ENCODE peak calls at places on chromosomes 16 and 17, in five cellular contexts. One of them, this sample, is unnamed.

GRCh38 chr16:69097425-69097824 is 8.0 kb upstream of the HAS3 start:
- DNase-seq in GM10248: no peak
- DNase-seq in HCT116: no peak
- DNase-seq in mesothelial cell of epicardium: no peak
- DNase-seq in cardiac muscle cell: no peak
- DNase-seq in this sample: no peak

GRCh38 chr17:47622179-47622549 is 27.6 kb upstream of the KPNB1 start:
- DNase-seq in GM10248: no peak
- DNase-seq in HCT116: no peak
- DNase-seq in mesothelial cell of epicardium: no peak
- DNase-seq in cardiac muscle cell: no peak
- DNase-seq in this sample: no peak

GRCh38 chr16:73390936-73391335 is 343.0 kb upstream of the ZFHX3 start:
- DNase-seq in GM10248: no peak
- DNase-seq in HCT116: no peak
- DNase-seq in mesothelial cell of epicardium: no peak
- DNase-seq in cardiac muscle cell: no peak
- DNase-seq in this sample: no peak

GRCh38 chr16:70638814-70639792 is 7.3 kb upstream of the IL34 start:
- DNase-seq in GM10248: no peak
- DNase-seq in HCT116: no peak
- DNase-seq in mesothelial cell of epicardium: no peak
- DNase-seq in cardiac muscle cell: no peak
- DNase-seq in this sample: no peak

GRCh38 chr17:20993863-20994778 is 48.7 kb downstream of the USP22 start:
- DNase-seq in GM10248: no peak
- DNase-seq in HCT116: no peak
- DNase-seq in mesothelial cell of epicardium: no peak
- DNase-seq in cardiac muscle cell: no peak
- DNase-seq in this sample: no peak

GRCh38 chr17:58391302-58391984 is 25.9 kb downstream of the RNF43 start:
- DNase-seq in GM10248: no peak
- DNase-seq in HCT116: peak
- DNase-seq in mesothelial cell of epicardium: peak
- DNase-seq in cardiac muscle cell: peak
- DNase-seq in this sample: no peak

GRCh38 chr17:41667280-41668008 is 21.2 kb upstream of the EIF1 start:
- DNase-seq in GM10248: peak
- DNase-seq in HCT116: no peak
- DNase-seq in mesothelial cell of epicardium: no peak
- DNase-seq in cardiac muscle cell: no peak
- DNase-seq in this sample: no peak

GRCh38 chr16:30136971-30137601 is 14.1 kb upstream of the MAPK3 start:
- DNase-seq in GM10248: no peak
- DNase-seq in HCT116: no peak
- DNase-seq in mesothelial cell of epicardium: no peak
- DNase-seq in cardiac muscle cell: no peak
- DNase-seq in this sample: no peak

GRCh38 chr17:33519692-33520091 is 226.6 kb upstream of the ASIC2 start:
- DNase-seq in GM10248: no peak
- DNase-seq in HCT116: no peak
- DNase-seq in mesothelial cell of epicardium: no peak
- DNase-seq in cardiac muscle cell: no peak
- DNase-seq in this sample: no peak

GRCh38 chr17:82531431-82531881 is 11.9 kb downstream of the FOXK2 start:
- DNase-seq in GM10248: no peak
- DNase-seq in HCT116: no peak
- DNase-seq in mesothelial cell of epicardium: no peak
- DNase-seq in cardiac muscle cell: no peak
- DNase-seq in this sample: no peak

GRCh38 chr16:53111078-53111776 is 56.4 kb downstream of the CHD9 start:
- DNase-seq in GM10248: peak
- DNase-seq in HCT116: no peak
- DNase-seq in mesothelial cell of epicardium: no peak
- DNase-seq in cardiac muscle cell: no peak
- DNase-seq in this sample: no peak

GRCh38 chr17:28097254-28097653 is 54.8 kb downstream of the NLK start:
- DNase-seq in GM10248: no peak
- DNase-seq in HCT116: no peak
- DNase-seq in mesothelial cell of epicardium: no peak
- DNase-seq in cardiac muscle cell: no peak
- DNase-seq in this sample: no peak

GRCh38 chr17:76566988-76567431 is 18.6 kb downstream of the ST6GALNAC2 start:
- DNase-seq in GM10248: no peak
- DNase-seq in HCT116: no peak
- DNase-seq in mesothelial cell of epicardium: no peak
- DNase-seq in cardiac muscle cell: no peak
- DNase-seq in this sample: no peak

GRCh38 chr16:15396948-15397594 is 1.5 kb downstream of the MPV17L start:
- DNase-seq in GM10248: no peak
- DNase-seq in HCT116: no peak
- DNase-seq in mesothelial cell of epicardium: no peak
- DNase-seq in cardiac muscle cell: no peak
- DNase-seq in this sample: peak
- TF ChIP-seq CTCF in GM10248: no peak
- TF ChIP-seq CTCF in HCT116: no peak
- TF ChIP-seq CTCF in mesothelial cell of epicardium: no peak
- TF ChIP-seq CTCF in cardiac muscle cell: no peak
- TF ChIP-seq CTCF in this sample: no peak

DNA sequence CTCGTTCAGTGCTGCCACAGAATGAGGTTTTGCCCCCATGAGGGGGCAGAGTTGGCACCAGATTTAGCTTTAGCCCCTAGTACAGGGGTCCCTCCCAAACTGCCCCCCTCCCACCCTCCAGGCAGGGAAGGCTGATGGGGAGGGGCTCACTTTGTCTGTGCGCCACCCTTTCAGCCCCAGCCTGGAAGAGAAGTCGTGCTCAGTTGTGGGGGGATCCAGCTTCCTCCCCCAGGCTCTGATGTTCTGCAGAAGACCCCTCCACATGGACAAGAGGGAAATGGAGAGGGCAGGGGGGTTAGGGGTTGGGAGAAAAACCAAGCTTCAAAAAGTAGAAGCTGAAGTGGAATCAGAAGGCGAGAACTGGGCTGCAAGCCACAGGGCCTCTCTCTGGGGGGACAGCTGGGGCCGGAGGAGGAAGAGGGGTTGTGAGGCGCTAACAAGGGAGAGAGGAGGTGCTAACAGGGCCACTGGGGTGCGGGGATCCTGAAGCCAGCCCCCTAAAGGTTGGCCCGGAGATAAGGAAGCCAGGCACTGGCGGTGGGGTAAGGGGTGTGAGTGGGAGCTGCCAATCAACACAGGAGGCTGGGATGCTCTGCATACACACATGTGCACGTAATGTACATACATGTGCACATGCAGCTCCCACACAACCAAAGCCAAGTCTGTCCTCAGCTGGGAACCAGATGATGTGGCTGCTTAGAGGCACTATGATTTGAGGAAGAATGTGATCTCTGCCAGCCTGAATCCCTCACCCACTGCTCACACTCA is 7.0 kb upstream of the TMEM92 start:
- DNase-seq in GM10248: no peak
- DNase-seq in HCT116: no peak
- DNase-seq in mesothelial cell of epicardium: no peak
- DNase-seq in cardiac muscle cell: no peak
- DNase-seq in this sample: no peak
- TF ChIP-seq CTCF in GM10248: no peak
- TF ChIP-seq CTCF in HCT116: no peak
- TF ChIP-seq CTCF in mesothelial cell of epicardium: no peak
- TF ChIP-seq CTCF in cardiac muscle cell: no peak
- TF ChIP-seq CTCF in this sample: no peak

GRCh38 chr17:60059082-60059481 is 19.6 kb downstream of the HEATR6 start:
- DNase-seq in GM10248: no peak
- DNase-seq in HCT116: no peak
- DNase-seq in mesothelial cell of epicardium: no peak
- DNase-seq in cardiac muscle cell: no peak
- DNase-seq in this sample: no peak
- TF ChIP-seq CTCF in GM10248: no peak
- TF ChIP-seq CTCF in HCT116: no peak
- TF ChIP-seq CTCF in mesothelial cell of epicardium: no peak
- TF ChIP-seq CTCF in cardiac muscle cell: no peak
- TF ChIP-seq CTCF in this sample: no peak

GRCh38 chr17:5281814-5282638 is at the start of gene RABEP1:
- DNase-seq in GM10248: peak
- DNase-seq in HCT116: peak
- DNase-seq in mesothelial cell of epicardium: peak
- DNase-seq in cardiac muscle cell: peak
- DNase-seq in this sample: peak
- TF ChIP-seq CTCF in GM10248: no peak
- TF ChIP-seq CTCF in HCT116: peak
- TF ChIP-seq CTCF in mesothelial cell of epicardium: peak
- TF ChIP-seq CTCF in cardiac muscle cell: peak
- TF ChIP-seq CTCF in this sample: peak

GRCh38 chr16:8649829-8650554 is 24.4 kb upstream of the ABAT start:
- DNase-seq in GM10248: no peak
- DNase-seq in HCT116: no peak
- DNase-seq in mesothelial cell of epicardium: no peak
- DNase-seq in cardiac muscle cell: no peak
- DNase-seq in this sample: no peak

GRCh38 chr16:8660841-8661301 is 13.5 kb upstream of the ABAT start:
- DNase-seq in GM10248: peak
- DNase-seq in HCT116: peak
- DNase-seq in mesothelial cell of epicardium: peak
- DNase-seq in cardiac muscle cell: peak
- DNase-seq in this sample: peak

GRCh38 chr16:8656376-8656775 is 18.0 kb upstream of the ABAT start:
- DNase-seq in GM10248: no peak
- DNase-seq in HCT116: no peak
- DNase-seq in mesothelial cell of epicardium: no peak
- DNase-seq in cardiac muscle cell: no peak
- DNase-seq in this sample: no peak

GRCh38 chr16:8655184-8655717 is 19.2 kb upstream of the ABAT start:
- DNase-seq in GM10248: peak
- DNase-seq in HCT116: no peak
- DNase-seq in mesothelial cell of epicardium: no peak
- DNase-seq in cardiac muscle cell: peak
- DNase-seq in this sample: peak
- TF ChIP-seq CTCF in GM10248: peak
- TF ChIP-seq CTCF in HCT116: peak
- TF ChIP-seq CTCF in mesothelial cell of epicardium: no peak
- TF ChIP-seq CTCF in cardiac muscle cell: peak
- TF ChIP-seq CTCF in this sample: peak

GRCh38 chr16:89077076-89077475 is 16.6 kb upstream of the ACSF3 start:
- DNase-seq in GM10248: no peak
- DNase-seq in HCT116: no peak
- DNase-seq in mesothelial cell of epicardium: no peak
- DNase-seq in cardiac muscle cell: no peak
- DNase-seq in this sample: no peak
- TF ChIP-seq CTCF in GM10248: no peak
- TF ChIP-seq CTCF in HCT116: no peak
- TF ChIP-seq CTCF in mesothelial cell of epicardium: no peak
- TF ChIP-seq CTCF in cardiac muscle cell: no peak
- TF ChIP-seq CTCF in this sample: no peak

DNA sequence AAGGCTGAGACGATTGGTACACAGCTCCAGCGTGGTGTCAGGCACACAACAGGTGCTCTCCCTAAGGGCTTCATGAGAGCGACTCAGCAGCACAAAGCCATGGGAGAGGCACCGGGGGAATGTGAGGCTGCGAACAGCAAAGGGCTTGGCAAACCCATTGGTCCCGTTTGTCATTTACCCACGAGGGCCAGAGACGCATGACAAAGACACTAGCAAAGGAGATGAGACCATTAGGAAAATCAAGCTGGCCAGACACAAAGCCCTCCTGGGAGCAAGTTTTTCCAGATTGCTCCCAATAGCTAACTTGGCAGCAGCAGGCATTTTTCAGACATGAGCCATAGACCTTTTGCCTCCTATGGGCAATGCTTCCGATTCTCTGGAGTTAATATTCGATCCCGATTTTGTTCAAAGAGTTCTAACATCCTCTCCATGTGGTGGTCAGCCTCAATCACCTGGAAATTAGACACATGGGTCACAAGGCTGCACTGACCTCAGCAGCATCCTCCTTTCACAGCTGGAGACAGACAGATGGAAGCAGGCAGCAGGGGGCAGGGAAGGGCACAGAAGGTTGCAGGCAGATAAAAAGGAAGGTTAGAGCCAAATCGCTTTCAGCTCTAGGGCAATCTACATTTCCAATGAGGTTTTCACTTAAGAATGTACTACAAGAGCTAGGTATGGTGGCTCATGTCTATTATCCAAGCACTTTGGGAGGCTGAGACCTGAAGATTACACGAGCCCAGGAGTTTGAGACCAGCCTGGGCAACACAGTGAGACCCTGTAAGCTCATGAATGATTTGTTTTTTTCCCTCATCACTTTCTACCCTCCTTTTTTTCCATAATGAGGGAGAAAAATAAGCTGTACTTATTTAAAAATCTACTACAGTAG is 38.1 kb downstream of the TK2 start:
- DNase-seq in GM10248: no peak
- DNase-seq in HCT116: peak
- DNase-seq in mesothelial cell of epicardium: no peak
- DNase-seq in cardiac muscle cell: no peak
- DNase-seq in this sample: no peak
- TF ChIP-seq CTCF in GM10248: no peak
- TF ChIP-seq CTCF in HCT116: peak
- TF ChIP-seq CTCF in mesothelial cell of epicardium: no peak
- TF ChIP-seq CTCF in cardiac muscle cell: peak
- TF ChIP-seq CTCF in this sample: no peak

GRCh38 chr16:82625066-82625968 is 1.5 kb upstream of the CDH13 start:
- DNase-seq in GM10248: no peak
- DNase-seq in HCT116: no peak
- DNase-seq in mesothelial cell of epicardium: no peak
- DNase-seq in cardiac muscle cell: no peak
- DNase-seq in this sample: no peak

DNA sequence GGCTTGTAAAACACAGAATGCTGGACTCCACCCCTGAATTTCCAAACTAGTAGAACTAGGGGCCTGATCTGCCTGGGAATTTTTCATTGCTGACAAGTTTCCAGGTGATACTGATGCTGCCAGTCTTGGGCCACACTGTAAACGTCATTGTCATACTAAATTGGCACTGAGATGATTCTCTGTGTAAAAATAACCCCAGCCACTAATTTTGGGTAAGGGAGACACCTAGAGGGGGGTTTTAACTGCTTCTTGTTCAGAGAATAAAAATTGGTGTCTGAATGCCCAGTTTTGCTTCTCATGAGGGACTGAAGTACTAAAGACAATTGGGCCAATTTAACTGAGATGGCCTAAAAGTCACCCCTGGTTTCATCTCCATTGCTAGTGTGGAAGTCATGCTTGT is 5.0 kb upstream of the CDH13 start:
- DNase-seq in GM10248: no peak
- DNase-seq in HCT116: no peak
- DNase-seq in mesothelial cell of epicardium: no peak
- DNase-seq in cardiac muscle cell: no peak
- DNase-seq in this sample: no peak
- TF ChIP-seq CTCF in GM10248: no peak
- TF ChIP-seq CTCF in HCT116: peak
- TF ChIP-seq CTCF in mesothelial cell of epicardium: no peak
- TF ChIP-seq CTCF in cardiac muscle cell: peak
- TF ChIP-seq CTCF in this sample: no peak